ENCODE peak calls at places on chromosomes 5 and 9, in five cellular contexts. One of them, this sample, is unnamed.

GRCh38 chr5:143964919-143965318 is 153.0 kb downstream of the HMHB1 start:
- DNase-seq in CD4-positive, alpha-beta memory T cell: no peak
- DNase-seq in A549: peak; percentile 65
- DNase-seq in sigmoid colon: no peak
- DNase-seq in A673: no peak
- DNase-seq in this sample: no peak

GRCh38 chr9:88949961-88950340 is 41.3 kb upstream of the S1PR3 start:
- DNase-seq in CD4-positive, alpha-beta memory T cell: no peak
- DNase-seq in A549: peak; percentile 57
- DNase-seq in sigmoid colon: no peak
- DNase-seq in A673: peak; percentile 45
- DNase-seq in this sample: no peak

GRCh38 chr5:172187118-172188032 is 649 bp downstream of the STK10 start:
- DNase-seq in CD4-positive, alpha-beta memory T cell: peak; percentile 72
- DNase-seq in A549: peak; percentile 58
- DNase-seq in sigmoid colon: peak; percentile 82
- DNase-seq in A673: peak; percentile 23
- DNase-seq in this sample: peak; percentile 50

GRCh38 chr9:5425006-5425628 is 12.6 kb downstream of the PLGRKT start:
- DNase-seq in CD4-positive, alpha-beta memory T cell: peak; percentile 48
- DNase-seq in A549: peak; percentile 59
- DNase-seq in sigmoid colon: no peak
- DNase-seq in A673: peak; percentile 57
- DNase-seq in this sample: no peak

GRCh38 chr5:62011072-62011664 is 294.8 kb upstream of the KIF2A start:
- DNase-seq in CD4-positive, alpha-beta memory T cell: no peak
- DNase-seq in A549: no peak
- DNase-seq in sigmoid colon: no peak
- DNase-seq in A673: peak; percentile 58
- DNase-seq in this sample: no peak

GRCh38 chr9:90141723-90142122 is 500.9 kb downstream of the DIRAS2 start:
- DNase-seq in CD4-positive, alpha-beta memory T cell: peak; percentile 15
- DNase-seq in A549: peak; percentile 20
- DNase-seq in sigmoid colon: no peak
- DNase-seq in A673: peak; percentile 21
- DNase-seq in this sample: no peak

GRCh38 chr5:93267276-93267675 is 313.7 kb downstream of the NR2F1-AS1 start:
- DNase-seq in CD4-positive, alpha-beta memory T cell: no peak
- DNase-seq in A549: no peak
- DNase-seq in sigmoid colon: no peak
- DNase-seq in A673: no peak
- DNase-seq in this sample: no peak

GRCh38 chr5:111975133-111975532 is 218.1 kb upstream of the NREP start:
- DNase-seq in CD4-positive, alpha-beta memory T cell: no peak
- DNase-seq in A549: no peak
- DNase-seq in sigmoid colon: no peak
- DNase-seq in A673: no peak
- DNase-seq in this sample: no peak

GRCh38 chr9:14238044-14238443 is 75.9 kb downstream of the NFIB start:
- DNase-seq in CD4-positive, alpha-beta memory T cell: no peak
- DNase-seq in A549: peak; percentile 81
- DNase-seq in sigmoid colon: no peak
- DNase-seq in A673: no peak
- DNase-seq in this sample: no peak

GRCh38 chr5:33824516-33825195 is 67.1 kb downstream of the ADAMTS12 start:
- DNase-seq in CD4-positive, alpha-beta memory T cell: no peak
- DNase-seq in A549: no peak
- DNase-seq in sigmoid colon: no peak
- DNase-seq in A673: no peak
- DNase-seq in this sample: no peak

GRCh38 chr9:106892632-106893031 is 29.7 kb downstream of the ZNF462 start:
- DNase-seq in CD4-positive, alpha-beta memory T cell: no peak
- DNase-seq in A549: peak; percentile 90
- DNase-seq in sigmoid colon: peak; percentile 83
- DNase-seq in A673: peak; percentile 75
- DNase-seq in this sample: no peak

GRCh38 chr5:72138943-72139467 is 31.7 kb downstream of the MAP1B start:
- DNase-seq in CD4-positive, alpha-beta memory T cell: no peak
- DNase-seq in A549: no peak
- DNase-seq in sigmoid colon: no peak
- DNase-seq in A673: no peak
- DNase-seq in this sample: no peak

GRCh38 chr9:96383165-96383939 is at the start of gene SLC35D2:
- DNase-seq in CD4-positive, alpha-beta memory T cell: no peak
- DNase-seq in A549: peak; percentile 64
- DNase-seq in sigmoid colon: peak; percentile 75
- DNase-seq in A673: no peak
- DNase-seq in this sample: no peak

GRCh38 chr9:128337972-128338371 is 2.4 kb upstream of the SLC27A4 start:
- DNase-seq in CD4-positive, alpha-beta memory T cell: no peak
- DNase-seq in A549: no peak
- DNase-seq in sigmoid colon: no peak
- DNase-seq in A673: no peak
- DNase-seq in this sample: no peak

GRCh38 chr5:57598756-57599155 is 116.1 kb upstream of the ACTBL2 start:
- DNase-seq in CD4-positive, alpha-beta memory T cell: no peak
- DNase-seq in A549: peak; percentile 43
- DNase-seq in sigmoid colon: no peak
- DNase-seq in A673: no peak
- DNase-seq in this sample: no peak

GRCh38 chr5:115329475-115329874 is 33.0 kb upstream of the CCDC112 start:
- DNase-seq in CD4-positive, alpha-beta memory T cell: no peak
- DNase-seq in A549: no peak
- DNase-seq in sigmoid colon: no peak
- DNase-seq in A673: peak; percentile 70
- DNase-seq in this sample: no peak

GRCh38 chr5:39624268-39624886 is 199.6 kb upstream of the DAB2 start:
- DNase-seq in CD4-positive, alpha-beta memory T cell: no peak
- DNase-seq in A549: peak; percentile 29
- DNase-seq in sigmoid colon: no peak
- DNase-seq in A673: no peak
- DNase-seq in this sample: no peak

GRCh38 chr5:172183881-172184280 is 4.1 kb downstream of the STK10 start:
- DNase-seq in CD4-positive, alpha-beta memory T cell: no peak
- DNase-seq in A549: no peak
- DNase-seq in sigmoid colon: no peak
- DNase-seq in A673: no peak
- DNase-seq in this sample: no peak

GRCh38 chr9:120982851-120983250 is 56.3 kb upstream of the TRAF1 start:
- DNase-seq in CD4-positive, alpha-beta memory T cell: no peak
- DNase-seq in A549: no peak
- DNase-seq in sigmoid colon: no peak
- DNase-seq in A673: no peak
- DNase-seq in this sample: no peak

GRCh38 chr5:113495402-113495801 is 7.1 kb upstream of the MCC start:
- DNase-seq in CD4-positive, alpha-beta memory T cell: no peak
- DNase-seq in A549: no peak
- DNase-seq in sigmoid colon: no peak
- DNase-seq in A673: no peak
- DNase-seq in this sample: no peak

GRCh38 chr9:30609713-30610112 is 1774.7 kb upstream of the ACO1 start:
- DNase-seq in CD4-positive, alpha-beta memory T cell: no peak
- DNase-seq in A549: no peak
- DNase-seq in sigmoid colon: no peak
- DNase-seq in A673: peak; percentile 10
- DNase-seq in this sample: no peak

GRCh38 chr9:100104314-100104713 is 5.3 kb downstream of the INVS start:
- DNase-seq in CD4-positive, alpha-beta memory T cell: no peak
- DNase-seq in A549: no peak
- DNase-seq in sigmoid colon: no peak
- DNase-seq in A673: no peak
- DNase-seq in this sample: no peak

GRCh38 chr5:73284196-73284795 is 111.3 kb downstream of the TMEM174 start:
- DNase-seq in CD4-positive, alpha-beta memory T cell: no peak
- DNase-seq in A549: no peak
- DNase-seq in sigmoid colon: no peak
- DNase-seq in A673: no peak
- DNase-seq in this sample: no peak

GRCh38 chr9:116233160-116233530 is 79.6 kb downstream of the PAPPA start:
- DNase-seq in CD4-positive, alpha-beta memory T cell: no peak
- DNase-seq in A549: peak; percentile 87
- DNase-seq in sigmoid colon: no peak
- DNase-seq in A673: no peak
- DNase-seq in this sample: no peak

GRCh38 chr5:133607451-133607850 is 4.9 kb downstream of the FSTL4 start:
- DNase-seq in CD4-positive, alpha-beta memory T cell: no peak
- DNase-seq in A549: no peak
- DNase-seq in sigmoid colon: no peak
- DNase-seq in A673: no peak
- DNase-seq in this sample: no peak

GRCh38 chr5:124906339-124907097 is 160.1 kb upstream of the ZNF608 start:
- DNase-seq in CD4-positive, alpha-beta memory T cell: no peak
- DNase-seq in A549: peak; percentile 10
- DNase-seq in sigmoid colon: peak; percentile 87
- DNase-seq in A673: peak; percentile 62
- DNase-seq in this sample: no peak

GRCh38 chr5:54013556-54014157 is 296.7 kb downstream of the ARL15 start:
- DNase-seq in CD4-positive, alpha-beta memory T cell: no peak
- DNase-seq in A549: peak; percentile 80
- DNase-seq in sigmoid colon: no peak
- DNase-seq in A673: peak; percentile 37
- DNase-seq in this sample: no peak

GRCh38 chr5:173682313-173682712 is 65.9 kb upstream of the BOD1 start:
- DNase-seq in CD4-positive, alpha-beta memory T cell: no peak
- DNase-seq in A549: no peak
- DNase-seq in sigmoid colon: no peak
- DNase-seq in A673: no peak
- DNase-seq in this sample: no peak

GRCh38 chr5:170363671-170364070 is 25.5 kb downstream of the KCNMB1 start:
- DNase-seq in CD4-positive, alpha-beta memory T cell: no peak
- DNase-seq in A549: no peak
- DNase-seq in sigmoid colon: no peak
- DNase-seq in A673: no peak
- DNase-seq in this sample: no peak

GRCh38 chr9:87035868-87036267 is 88.6 kb upstream of the GAS1 start:
- DNase-seq in CD4-positive, alpha-beta memory T cell: no peak
- DNase-seq in A549: no peak
- DNase-seq in sigmoid colon: no peak
- DNase-seq in A673: no peak
- DNase-seq in this sample: no peak

GRCh38 chr5:43396762-43397304 is 15.4 kb downstream of the CCL28 start:
- DNase-seq in CD4-positive, alpha-beta memory T cell: peak; percentile 65
- DNase-seq in A549: peak; percentile 17
- DNase-seq in sigmoid colon: peak; percentile 64
- DNase-seq in A673: peak; percentile 46
- DNase-seq in this sample: peak; percentile 26

GRCh38 chr5:150155258-150156032 is at the start of gene PDGFRB:
- DNase-seq in CD4-positive, alpha-beta memory T cell: no peak
- DNase-seq in A549: no peak
- DNase-seq in sigmoid colon: peak; percentile 98
- DNase-seq in A673: peak; percentile 90
- DNase-seq in this sample: no peak

DNA sequence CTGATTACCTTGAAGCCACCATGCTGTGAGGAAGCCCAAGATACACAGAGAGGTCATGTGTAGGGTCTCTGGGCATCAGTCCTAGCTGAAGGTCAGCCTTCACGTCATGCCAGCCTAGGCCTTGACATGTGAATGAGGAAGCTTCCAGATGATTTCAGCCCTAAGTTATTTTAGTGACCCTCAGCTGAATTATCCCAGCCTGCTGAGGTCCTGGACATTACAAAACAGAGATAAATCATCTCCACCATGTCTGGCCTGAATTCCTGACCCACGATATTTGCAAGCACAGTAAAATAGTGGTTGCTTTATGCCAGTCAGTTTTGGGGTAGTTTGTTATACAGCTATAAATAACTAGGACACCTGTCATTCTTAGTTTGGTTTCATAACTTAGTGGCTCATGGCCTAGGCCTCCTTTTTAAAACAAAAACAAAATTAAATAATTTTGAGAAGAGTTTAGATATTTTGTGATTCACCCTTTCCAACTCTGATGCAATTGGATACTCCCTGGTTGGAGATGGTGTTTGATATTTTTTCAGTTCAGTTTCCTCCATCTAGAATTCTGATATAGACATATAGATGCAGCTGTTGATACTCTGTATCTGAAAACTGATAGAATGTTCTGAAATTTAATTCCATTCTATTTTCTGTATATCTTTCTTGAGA is 571.4 kb upstream of the CLINT1 start:
- DNase-seq in CD4-positive, alpha-beta memory T cell: no peak
- DNase-seq in A549: no peak
- DNase-seq in sigmoid colon: no peak
- DNase-seq in A673: no peak
- DNase-seq in this sample: no peak
- H3K9me3 ChIP-seq in CD4-positive, alpha-beta memory T cell: no peaks in the 10 kb centered on the region
- H3K9me3 ChIP-seq in A549: no peaks in the 10 kb centered on the region
- H3K9me3 ChIP-seq in sigmoid colon: no peaks in the 10 kb centered on the region
- H3K9me3 ChIP-seq in A673: no peaks in the 10 kb centered on the region
- H3K9me3 ChIP-seq in this sample: no peaks in the 10 kb centered on the region

DNA sequence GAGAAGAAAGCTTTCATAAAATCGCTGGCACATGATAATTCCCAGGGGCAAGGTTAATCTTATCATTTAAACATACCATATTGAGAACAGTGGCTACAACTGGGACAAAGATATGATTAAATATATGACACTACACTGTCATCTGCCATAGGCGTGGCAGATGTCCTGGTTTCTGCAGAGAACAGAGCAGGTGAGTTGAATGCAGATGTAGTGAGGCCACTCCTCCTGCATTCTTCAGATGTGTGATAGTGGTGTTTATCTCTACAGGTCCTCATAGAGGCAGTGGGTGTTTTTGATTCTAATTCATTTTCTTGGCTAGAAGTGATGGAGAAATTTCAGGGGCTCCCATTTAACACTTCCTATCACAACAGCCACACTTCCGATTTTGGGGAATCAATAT is 237.0 kb upstream of the CDH9 start:
- DNase-seq in CD4-positive, alpha-beta memory T cell: no peak
- DNase-seq in A549: no peak
- DNase-seq in sigmoid colon: no peak
- DNase-seq in A673: no peak
- DNase-seq in this sample: no peak
- H3K9me3 ChIP-seq in CD4-positive, alpha-beta memory T cell: no peaks in the 10 kb centered on the region
- H3K9me3 ChIP-seq in A549: no peaks in the 10 kb centered on the region
- H3K9me3 ChIP-seq in sigmoid colon: no peaks in the 10 kb centered on the region
- H3K9me3 ChIP-seq in A673: peaks cover 4% of the 10 kb centered on the region
- H3K9me3 ChIP-seq in this sample: no peaks in the 10 kb centered on the region

GRCh38 chr5:60084226-60084625 is 190.7 kb upstream of the PDE4D start:
- DNase-seq in CD4-positive, alpha-beta memory T cell: no peak
- DNase-seq in A549: no peak
- DNase-seq in sigmoid colon: no peak
- DNase-seq in A673: no peak
- DNase-seq in this sample: no peak
- H3K9me3 ChIP-seq in CD4-positive, alpha-beta memory T cell: no peaks in the 10 kb centered on the region
- H3K9me3 ChIP-seq in A549: peaks cover 18% of the 10 kb centered on the region
- H3K9me3 ChIP-seq in sigmoid colon: peaks cover 5% of the 10 kb centered on the region
- H3K9me3 ChIP-seq in A673: peaks cover 10% of the 10 kb centered on the region
- H3K9me3 ChIP-seq in this sample: no peaks in the 10 kb centered on the region

GRCh38 chr5:3962113-3962512 is 366.5 kb downstream of the IRX1 start:
- DNase-seq in CD4-positive, alpha-beta memory T cell: no peak
- DNase-seq in A549: no peak
- DNase-seq in sigmoid colon: no peak
- DNase-seq in A673: no peak
- DNase-seq in this sample: no peak
- H3K9me3 ChIP-seq in CD4-positive, alpha-beta memory T cell: no peaks in the 10 kb centered on the region
- H3K9me3 ChIP-seq in A549: peaks cover 6% of the 10 kb centered on the region
- H3K9me3 ChIP-seq in sigmoid colon: no peaks in the 10 kb centered on the region
- H3K9me3 ChIP-seq in A673: peaks cover 44% of the 10 kb centered on the region
- H3K9me3 ChIP-seq in this sample: peaks cover 2% of the 10 kb centered on the region

GRCh38 chr9:61674465-61674864 is 484.6 kb downstream of the SPATA31A7 start:
- DNase-seq in CD4-positive, alpha-beta memory T cell: no peak
- DNase-seq in A549: no peak
- DNase-seq in sigmoid colon: no peak
- DNase-seq in A673: no peak
- DNase-seq in this sample: no peak
- H3K9me3 ChIP-seq in CD4-positive, alpha-beta memory T cell: peaks cover 2% of the 10 kb centered on the region
- H3K9me3 ChIP-seq in A549: peaks cover 2% of the 10 kb centered on the region
- H3K9me3 ChIP-seq in sigmoid colon: no peaks in the 10 kb centered on the region
- H3K9me3 ChIP-seq in A673: no peaks in the 10 kb centered on the region
- H3K9me3 ChIP-seq in this sample: no peaks in the 10 kb centered on the region

This sample was measured in T-helper 17 cell.